ENCODE peak calls at places on chromosomes 6 and 20, in nine cellular contexts. P is fibroblast of lung, U is fibroblast of pulmonary artery, K is mammary epithelial cell, B is endothelial cell, L is heart left ventricle, W is nephron progenitor cell, I is pancreas, S is cardiac muscle cell. N is an unnamed sample.
A peak's percentile ranks its signal among the peaks of the same experiment; 100 is the strongest.

GRCh38 chr20:20797521-20798310 is 85.3 kb upstream of the RALGAPA2 start:
- DNase-seq in S (no peak), P (no peak), U (no peak), I (no peak), L (no peak), W (no peak), K (no peak), B (no peak), N (no peak)

GRCh38 chr6:159169557-159170332 is 545 bp downstream of the FNDC1 start:
- DNase-seq in B (peak; percentile 60), U (peak; percentile 29), L (no peak), S (peak; percentile 52), W (peak; percentile 63), I (no peak), P (peak; percentile 61), K (peak; percentile 26), N (no peak)

GRCh38 chr20:36390719-36391415 is 84.7 kb downstream of the DLGAP4 start:
- DNase-seq in W (no peak), K (no peak), U (no peak), P (no peak), B (no peak), I (no peak), L (no peak), S (no peak), N (no peak)

GRCh38 chr6:130018292-130018829 is at the start of gene L3MBTL3:
- DNase-seq in S (peak; percentile 93), B (peak; percentile 95), P (peak; percentile 82), U (peak; percentile 87), K (peak; percentile 81), L (peak; percentile 88), W (peak; percentile 95), I (peak; percentile 80), N (peak; percentile 65)

GRCh38 chr6:131383421-131384411 is 189.3 kb upstream of the ARG1 start:
- DNase-seq in W (no peak), U (no peak), B (no peak), S (no peak), K (no peak), L (no peak), I (no peak), P (peak; percentile 55), N (no peak)

GRCh38 chr20:5001174-5002076 is at the start of gene SLC23A2:
- DNase-seq in S (peak; percentile 56), U (no peak), I (peak; percentile 42), B (peak; percentile 41), L (peak; percentile 61), P (peak; percentile 24), W (peak; percentile 61), K (no peak), N (no peak)

GRCh38 chr20:34215711-34216381 is 25.4 kb upstream of the ASIP start:
- DNase-seq in W (peak; percentile 85), U (peak; percentile 57), S (peak; percentile 96), I (peak; percentile 89), P (peak; percentile 76), L (peak; percentile 83), B (peak; percentile 68), K (peak; percentile 61), N (peak; percentile 77)

GRCh38 chr6:44223471-44224153 is at the start of gene SLC29A1:
- DNase-seq in U (peak; percentile 39), K (peak; percentile 48), P (peak; percentile 47), I (peak; percentile 73), S (peak; percentile 87), L (peak; percentile 87), B (peak; percentile 80), W (peak; percentile 86), N (peak; percentile 26)

GRCh38 chr20:3889489-3890409 is 562 bp downstream of the PANK2 start:
- DNase-seq in W (peak; percentile 35), K (peak; percentile 32), L (peak; percentile 46), B (peak; percentile 15), I (peak; percentile 35), S (peak; percentile 13), U (no peak), P (peak; percentile 23), N (no peak)

GRCh38 chr6:113634352-113635163 is 222.6 kb upstream of the MARCKS start:
- DNase-seq in L (no peak), B (no peak), I (no peak), W (no peak), K (peak; percentile 66), P (peak; percentile 81), U (peak; percentile 77), S (no peak), N (peak; percentile 13)

GRCh38 chr6:100300221-100300736 is 164.4 kb downstream of the SIM1 start:
- DNase-seq in S (no peak), P (peak; percentile 99), L (no peak), B (no peak), U (peak; percentile 94), W (no peak), I (no peak), K (peak; percentile 90), N (peak; percentile 97)

GRCh38 chr20:4070323-4071176 is 55.2 kb upstream of the RNF24 start:
- DNase-seq in L (no peak), K (no peak), I (no peak), U (no peak), W (no peak), S (no peak), P (no peak), B (no peak), N (no peak)

GRCh38 chr6:56949261-56949660 is 5.6 kb upstream of the BEND6 start:
- DNase-seq in B (no peak), K (no peak), L (no peak), P (peak; percentile 50), I (no peak), W (no peak), U (peak; percentile 34), S (no peak), N (no peak)

GRCh38 chr20:64257107-64257757 is 1.7 kb downstream of the PCMTD2 start:
- DNase-seq in I (no peak), B (no peak), P (no peak), L (no peak), W (no peak), K (no peak), S (peak; percentile 22), U (no peak), N (no peak)

GRCh38 chr20:59583428-59584277 is 20.7 kb upstream of the PHACTR3 start:
- DNase-seq in K (no peak), P (no peak), U (no peak), S (no peak), L (peak; percentile 66), B (no peak), W (no peak), I (no peak), N (no peak)

GRCh38 chr20:15579703-15580102 is 993.5 kb downstream of the KIF16B start:
- DNase-seq in B (no peak), L (no peak), K (no peak), S (no peak), U (no peak), I (no peak), P (no peak), W (no peak), N (no peak)

GRCh38 chr6:33993653-33994052 is 152.2 kb downstream of the GRM4 start:
- DNase-seq in P (no peak), S (no peak), I (no peak), U (no peak), K (no peak), B (no peak), W (no peak), L (no peak), N (no peak)

GRCh38 chr20:6599876-6600275 is 167.6 kb upstream of the BMP2 start:
- DNase-seq in P (peak; percentile 53), K (peak; percentile 25), L (no peak), W (no peak), U (peak; percentile 33), B (no peak), I (no peak), S (no peak), N (no peak)

GRCh38 chr20:8304124-8304800 is 172.2 kb downstream of the PLCB1 start:
- DNase-seq in W (no peak), U (no peak), I (no peak), P (no peak), L (no peak), K (no peak), B (no peak), S (no peak), N (no peak)

GRCh38 chr20:25036331-25036936 is 21.5 kb downstream of the ACSS1 start:
- DNase-seq in W (no peak), S (no peak), B (no peak), I (no peak), U (no peak), L (no peak), K (no peak), P (no peak), N (no peak)

GRCh38 chr20:50855498-50856474 is 60.9 kb downstream of the BCAS4 start:
- DNase-seq in W (no peak), P (peak; percentile 29), U (no peak), S (no peak), K (peak; percentile 63), I (peak; percentile 62), B (no peak), L (no peak), N (peak; percentile 35)

DNA sequence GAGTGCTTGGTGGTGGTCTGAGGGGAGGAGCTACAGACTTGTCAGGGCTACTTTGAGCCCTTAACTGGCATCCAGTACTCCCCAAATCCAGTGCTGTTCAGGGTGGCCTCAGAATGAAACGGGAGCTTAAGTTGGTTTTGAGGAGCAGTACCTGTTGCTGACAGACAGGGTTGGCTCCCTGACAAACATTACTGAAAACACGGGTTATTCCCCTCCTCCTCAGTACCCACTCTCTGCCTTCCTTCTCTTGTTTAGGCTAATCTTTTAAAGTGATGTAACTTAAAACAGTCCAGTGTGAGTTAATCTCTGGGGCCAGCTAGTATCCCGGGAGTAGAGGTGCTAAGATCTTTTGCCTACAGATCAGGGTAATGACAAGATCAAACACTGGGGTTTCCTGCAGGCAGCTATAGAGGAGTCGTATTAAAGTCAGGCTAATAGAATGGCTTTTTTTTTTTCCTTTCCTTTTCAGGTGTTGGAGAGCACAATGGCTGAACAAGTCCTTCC is 3.7 kb downstream of the TNFAIP3 start:
- DNase-seq in P (no peak), B (no peak), U (peak; percentile 66), K (peak; percentile 74), S (no peak), L (no peak), W (no peak), I (no peak), N (no peak)
- TF ChIP-seq CTCF in P (peak; percentile 3), B (peak; percentile 30), U (peak; percentile 18), K (peak; percentile 16), S (no peak), L (no peak), W (no peak), I (no peak), N (peak; percentile 29)

GRCh38 chr6:107655245-107655644 is 165.3 kb downstream of the SOBP start:
- DNase-seq in W (no peak), L (no peak), B (peak; percentile 46), P (no peak), U (no peak), I (no peak), S (peak; percentile 52), K (no peak), N (no peak)
- TF ChIP-seq CTCF in W (peak; percentile 37), L (peak; percentile 27), B (peak; percentile 42), P (peak; percentile 34), U (peak; percentile 23), I (no peak), S (no peak), K (peak; percentile 1), N (no peak)

GRCh38 chr6:35259194-35259945 is at the start of gene ZNF76:
- DNase-seq in P (peak; percentile 93), B (peak; percentile 99), U (peak; percentile 98), K (peak; percentile 98), S (peak; percentile 98), L (peak; percentile 99), I (peak; percentile 99), W (peak; percentile 98), N (peak; percentile 94)
- TF ChIP-seq CTCF in P (no peak), B (no peak), U (no peak), K (no peak), S (peak; percentile 0), L (no peak), I (no peak), W (no peak), N (no peak)

GRCh38 chr20:19073584-19074198 is 138.8 kb upstream of the SLC24A3 start:
- DNase-seq in K (no peak), W (peak; percentile 17), I (no peak), P (no peak), B (no peak), U (no peak), S (peak; percentile 34), L (no peak), N (no peak)
- TF ChIP-seq CTCF in K (peak; percentile 7), W (peak; percentile 45), I (no peak), P (no peak), B (peak; percentile 51), U (no peak), S (no peak), L (no peak), N (peak; percentile 23)